ENCODE peak calls at places on chromosomes 12 and 14, in seven cellular contexts. One of them, this sample, is unnamed.
A peak's percentile ranks its signal among the peaks of the same experiment; 100 is the strongest.

GRCh38 chr12:43336962-43337555 is 214.9 kb downstream of the ADAMTS20 start:
- DNase-seq in T-helper 1 cell: no peak
- DNase-seq in AG04450: no peak
- DNase-seq in stimulated activated naive CD4-positive, alpha-beta T cell: no peak
- DNase-seq in CD4-positive, alpha-beta T cell: no peak
- DNase-seq in ureter: no peak
- DNase-seq in endodermal cell: no peak
- DNase-seq in this sample: peak; percentile 15

GRCh38 chr12:3171195-3171591 is 94.0 kb downstream of the TSPAN9 start:
- DNase-seq in T-helper 1 cell: no peak
- DNase-seq in AG04450: no peak
- DNase-seq in stimulated activated naive CD4-positive, alpha-beta T cell: no peak
- DNase-seq in CD4-positive, alpha-beta T cell: no peak
- DNase-seq in ureter: no peak
- DNase-seq in endodermal cell: no peak
- DNase-seq in this sample: no peak

GRCh38 chr12:63753743-63754142 is 26.0 kb upstream of the RXYLT1 start:
- DNase-seq in T-helper 1 cell: no peak
- DNase-seq in AG04450: no peak
- DNase-seq in stimulated activated naive CD4-positive, alpha-beta T cell: no peak
- DNase-seq in CD4-positive, alpha-beta T cell: no peak
- DNase-seq in ureter: no peak
- DNase-seq in endodermal cell: peak; percentile 57
- DNase-seq in this sample: no peak

GRCh38 chr12:27425306-27425705 is 21.2 kb upstream of the SMCO2 start:
- DNase-seq in T-helper 1 cell: no peak
- DNase-seq in AG04450: no peak
- DNase-seq in stimulated activated naive CD4-positive, alpha-beta T cell: no peak
- DNase-seq in CD4-positive, alpha-beta T cell: no peak
- DNase-seq in ureter: no peak
- DNase-seq in endodermal cell: no peak
- DNase-seq in this sample: no peak

GRCh38 chr12:13205809-13206559 is 9.5 kb downstream of the EMP1 start:
- DNase-seq in T-helper 1 cell: no peak
- DNase-seq in AG04450: peak; percentile 95
- DNase-seq in stimulated activated naive CD4-positive, alpha-beta T cell: no peak
- DNase-seq in CD4-positive, alpha-beta T cell: no peak
- DNase-seq in ureter: no peak
- DNase-seq in endodermal cell: no peak
- DNase-seq in this sample: no peak

GRCh38 chr14:91649930-91650329 is 82.0 kb downstream of the CATSPERB start:
- DNase-seq in T-helper 1 cell: no peak
- DNase-seq in AG04450: no peak
- DNase-seq in stimulated activated naive CD4-positive, alpha-beta T cell: no peak
- DNase-seq in CD4-positive, alpha-beta T cell: no peak
- DNase-seq in ureter: no peak
- DNase-seq in endodermal cell: no peak
- DNase-seq in this sample: peak; percentile 66

GRCh38 chr14:42555365-42555764 is 948.7 kb downstream of the LRFN5 start:
- DNase-seq in T-helper 1 cell: no peak
- DNase-seq in AG04450: no peak
- DNase-seq in stimulated activated naive CD4-positive, alpha-beta T cell: no peak
- DNase-seq in CD4-positive, alpha-beta T cell: no peak
- DNase-seq in ureter: no peak
- DNase-seq in endodermal cell: no peak
- DNase-seq in this sample: no peak

GRCh38 chr12:128318946-128319345 is 52.0 kb downstream of the TMEM132C start:
- DNase-seq in T-helper 1 cell: no peak
- DNase-seq in AG04450: no peak
- DNase-seq in stimulated activated naive CD4-positive, alpha-beta T cell: no peak
- DNase-seq in CD4-positive, alpha-beta T cell: no peak
- DNase-seq in ureter: no peak
- DNase-seq in endodermal cell: peak; percentile 24
- DNase-seq in this sample: no peak

GRCh38 chr12:108784270-108784669 is 53.0 kb upstream of the CORO1C start:
- DNase-seq in T-helper 1 cell: no peak
- DNase-seq in AG04450: no peak
- DNase-seq in stimulated activated naive CD4-positive, alpha-beta T cell: no peak
- DNase-seq in CD4-positive, alpha-beta T cell: no peak
- DNase-seq in ureter: no peak
- DNase-seq in endodermal cell: no peak
- DNase-seq in this sample: no peak

GRCh38 chr14:79670811-79671210 is 540.5 kb downstream of the DIO2 start:
- DNase-seq in T-helper 1 cell: no peak
- DNase-seq in AG04450: no peak
- DNase-seq in stimulated activated naive CD4-positive, alpha-beta T cell: no peak
- DNase-seq in CD4-positive, alpha-beta T cell: no peak
- DNase-seq in ureter: no peak
- DNase-seq in endodermal cell: no peak
- DNase-seq in this sample: no peak

GRCh38 chr14:84087986-84088531 is 1441.9 kb upstream of the FLRT2 start:
- DNase-seq in T-helper 1 cell: no peak
- DNase-seq in AG04450: peak; percentile 51
- DNase-seq in stimulated activated naive CD4-positive, alpha-beta T cell: no peak
- DNase-seq in CD4-positive, alpha-beta T cell: no peak
- DNase-seq in ureter: no peak
- DNase-seq in endodermal cell: no peak
- DNase-seq in this sample: no peak

GRCh38 chr14:61184117-61184516 is 97.0 kb downstream of the TMEM30B start:
- DNase-seq in T-helper 1 cell: no peak
- DNase-seq in AG04450: peak; percentile 72
- DNase-seq in stimulated activated naive CD4-positive, alpha-beta T cell: no peak
- DNase-seq in CD4-positive, alpha-beta T cell: no peak
- DNase-seq in ureter: no peak
- DNase-seq in endodermal cell: no peak
- DNase-seq in this sample: no peak

GRCh38 chr14:104358528-104359300 is 220.3 kb downstream of the KIF26A start:
- DNase-seq in T-helper 1 cell: no peak
- DNase-seq in AG04450: no peak
- DNase-seq in stimulated activated naive CD4-positive, alpha-beta T cell: no peak
- DNase-seq in CD4-positive, alpha-beta T cell: peak; percentile 29
- DNase-seq in ureter: no peak
- DNase-seq in endodermal cell: peak; percentile 26
- DNase-seq in this sample: no peak

GRCh38 chr12:57190037-57190436 is 26.6 kb upstream of the NXPH4 start:
- DNase-seq in T-helper 1 cell: no peak
- DNase-seq in AG04450: no peak
- DNase-seq in stimulated activated naive CD4-positive, alpha-beta T cell: no peak
- DNase-seq in CD4-positive, alpha-beta T cell: no peak
- DNase-seq in ureter: no peak
- DNase-seq in endodermal cell: no peak
- DNase-seq in this sample: no peak

GRCh38 chr12:12883369-12884001 is 7.9 kb upstream of the GPRC5A start:
- DNase-seq in T-helper 1 cell: no peak
- DNase-seq in AG04450: no peak
- DNase-seq in stimulated activated naive CD4-positive, alpha-beta T cell: no peak
- DNase-seq in CD4-positive, alpha-beta T cell: no peak
- DNase-seq in ureter: no peak
- DNase-seq in endodermal cell: no peak
- DNase-seq in this sample: no peak

GRCh38 chr14:99647407-99647806 is 2.5 kb downstream of the HHIPL1 start:
- DNase-seq in T-helper 1 cell: no peak
- DNase-seq in AG04450: no peak
- DNase-seq in stimulated activated naive CD4-positive, alpha-beta T cell: no peak
- DNase-seq in CD4-positive, alpha-beta T cell: no peak
- DNase-seq in ureter: no peak
- DNase-seq in endodermal cell: no peak
- DNase-seq in this sample: no peak

GRCh38 chr12:124613151-124613585 is 45.8 kb upstream of the NCOR2 start:
- DNase-seq in T-helper 1 cell: no peak
- DNase-seq in AG04450: no peak
- DNase-seq in stimulated activated naive CD4-positive, alpha-beta T cell: no peak
- DNase-seq in CD4-positive, alpha-beta T cell: no peak
- DNase-seq in ureter: no peak
- DNase-seq in endodermal cell: no peak
- DNase-seq in this sample: no peak

GRCh38 chr14:105602243-105602750 is 75.9 kb downstream of the TMEM121 start:
- DNase-seq in T-helper 1 cell: no peak
- DNase-seq in AG04450: no peak
- DNase-seq in stimulated activated naive CD4-positive, alpha-beta T cell: no peak
- DNase-seq in CD4-positive, alpha-beta T cell: no peak
- DNase-seq in ureter: no peak
- DNase-seq in endodermal cell: peak; percentile 24
- DNase-seq in this sample: no peak

GRCh38 chr12:94039199-94039840 is 109.1 kb upstream of the PLXNC1 start:
- DNase-seq in T-helper 1 cell: no peak
- DNase-seq in AG04450: no peak
- DNase-seq in stimulated activated naive CD4-positive, alpha-beta T cell: no peak
- DNase-seq in CD4-positive, alpha-beta T cell: no peak
- DNase-seq in ureter: no peak
- DNase-seq in endodermal cell: no peak
- DNase-seq in this sample: no peak

GRCh38 chr12:25276199-25276937 is 25.6 kb upstream of the KRAS start:
- DNase-seq in T-helper 1 cell: no peak
- DNase-seq in AG04450: peak; percentile 88
- DNase-seq in stimulated activated naive CD4-positive, alpha-beta T cell: no peak
- DNase-seq in CD4-positive, alpha-beta T cell: peak; percentile 47
- DNase-seq in ureter: peak; percentile 59
- DNase-seq in endodermal cell: no peak
- DNase-seq in this sample: no peak

GRCh38 chr12:122835693-122836026 is 403 bp downstream of the HIP1R start:
- DNase-seq in T-helper 1 cell: no peak
- DNase-seq in AG04450: no peak
- DNase-seq in stimulated activated naive CD4-positive, alpha-beta T cell: peak; percentile 22
- DNase-seq in CD4-positive, alpha-beta T cell: no peak
- DNase-seq in ureter: no peak
- DNase-seq in endodermal cell: no peak
- DNase-seq in this sample: peak; percentile 82

GRCh38 chr12:14756331-14757143 is 46.7 kb downstream of the WBP11 start:
- DNase-seq in T-helper 1 cell: no peak
- DNase-seq in AG04450: no peak
- DNase-seq in stimulated activated naive CD4-positive, alpha-beta T cell: no peak
- DNase-seq in CD4-positive, alpha-beta T cell: no peak
- DNase-seq in ureter: no peak
- DNase-seq in endodermal cell: peak; percentile 85
- DNase-seq in this sample: no peak

GRCh38 chr12:24561411-24561871 is 387.5 kb downstream of the BCAT1 start:
- DNase-seq in T-helper 1 cell: no peak
- DNase-seq in AG04450: no peak
- DNase-seq in stimulated activated naive CD4-positive, alpha-beta T cell: no peak
- DNase-seq in CD4-positive, alpha-beta T cell: no peak
- DNase-seq in ureter: no peak
- DNase-seq in endodermal cell: no peak
- DNase-seq in this sample: no peak

GRCh38 chr12:118650586-118650960 is 274.2 kb downstream of the SUDS3 start:
- DNase-seq in T-helper 1 cell: no peak
- DNase-seq in AG04450: no peak
- DNase-seq in stimulated activated naive CD4-positive, alpha-beta T cell: no peak
- DNase-seq in CD4-positive, alpha-beta T cell: no peak
- DNase-seq in ureter: no peak
- DNase-seq in endodermal cell: no peak
- DNase-seq in this sample: no peak

GRCh38 chr12:26451763-26452162 is 256.4 kb downstream of the SSPN start:
- DNase-seq in T-helper 1 cell: no peak
- DNase-seq in AG04450: no peak
- DNase-seq in stimulated activated naive CD4-positive, alpha-beta T cell: no peak
- DNase-seq in CD4-positive, alpha-beta T cell: no peak
- DNase-seq in ureter: no peak
- DNase-seq in endodermal cell: no peak
- DNase-seq in this sample: no peak

GRCh38 chr12:79121486-79121885 is 256.9 kb downstream of the SYT1 start:
- DNase-seq in T-helper 1 cell: no peak
- DNase-seq in AG04450: no peak
- DNase-seq in stimulated activated naive CD4-positive, alpha-beta T cell: no peak
- DNase-seq in CD4-positive, alpha-beta T cell: no peak
- DNase-seq in ureter: no peak
- DNase-seq in endodermal cell: peak; percentile 70
- DNase-seq in this sample: peak; percentile 9

GRCh38 chr14:97730706-97731105 is 933.5 kb downstream of the VRK1 start:
- DNase-seq in T-helper 1 cell: no peak
- DNase-seq in AG04450: no peak
- DNase-seq in stimulated activated naive CD4-positive, alpha-beta T cell: no peak
- DNase-seq in CD4-positive, alpha-beta T cell: no peak
- DNase-seq in ureter: no peak
- DNase-seq in endodermal cell: no peak
- DNase-seq in this sample: no peak

GRCh38 chr12:14099994-14100393 is 118.6 kb upstream of the GRIN2B start:
- DNase-seq in T-helper 1 cell: no peak
- DNase-seq in AG04450: no peak
- DNase-seq in stimulated activated naive CD4-positive, alpha-beta T cell: no peak
- DNase-seq in CD4-positive, alpha-beta T cell: no peak
- DNase-seq in ureter: no peak
- DNase-seq in endodermal cell: no peak
- DNase-seq in this sample: no peak

GRCh38 chr14:56374421-56374820 is 205.2 kb upstream of the TMEM260 start:
- DNase-seq in T-helper 1 cell: no peak
- DNase-seq in AG04450: no peak
- DNase-seq in stimulated activated naive CD4-positive, alpha-beta T cell: no peak
- DNase-seq in CD4-positive, alpha-beta T cell: no peak
- DNase-seq in ureter: no peak
- DNase-seq in endodermal cell: no peak
- DNase-seq in this sample: no peak

GRCh38 chr12:111685322-111685810 is 390 bp downstream of the BRAP start:
- DNase-seq in T-helper 1 cell: peak; percentile 7
- DNase-seq in AG04450: no peak
- DNase-seq in stimulated activated naive CD4-positive, alpha-beta T cell: peak; percentile 27
- DNase-seq in CD4-positive, alpha-beta T cell: no peak
- DNase-seq in ureter: no peak
- DNase-seq in endodermal cell: no peak
- DNase-seq in this sample: peak; percentile 35

GRCh38 chr12:88063375-88063774 is 34.2 kb upstream of the C12orf50 start:
- DNase-seq in T-helper 1 cell: no peak
- DNase-seq in AG04450: no peak
- DNase-seq in stimulated activated naive CD4-positive, alpha-beta T cell: no peak
- DNase-seq in CD4-positive, alpha-beta T cell: no peak
- DNase-seq in ureter: no peak
- DNase-seq in endodermal cell: no peak
- DNase-seq in this sample: peak; percentile 26

This sample was measured in GM13976.